ENCODE peak calls at places on chromosomes 1 and 21, in five cellular contexts. C is iPS DF 6.9, S is right lobe of liver, V is brain microvascular endothelial cell, I is AG04450. N is an unnamed sample.

GRCh38 chr1:4171480-4172450 is 271.7 kb upstream of the C1orf174 start:
- DNase-seq in C (no peak), S (no peak), V (no peak), I (no peak), N (peak; percentile 39)

GRCh38 chr1:82979593-82980230 is 1019.2 kb downstream of the TTLL7 start:
- DNase-seq in C (no peak), S (no peak), V (no peak), I (no peak), N (no peak)

GRCh38 chr1:147622731-147623130 is 47.6 kb downstream of the ACP6 start:
- DNase-seq in C (no peak), S (no peak), V (peak; percentile 14), I (no peak), N (no peak)

GRCh38 chr1:190169311-190170067 is 308.2 kb downstream of the BRINP3 start:
- DNase-seq in C (no peak), S (no peak), V (peak; percentile 39), I (peak; percentile 24), N (no peak)

GRCh38 chr1:117607471-117607870 is 1.6 kb downstream of the TENT5C start:
- DNase-seq in C (no peak), S (peak; percentile 53), V (no peak), I (no peak), N (no peak)

GRCh38 chr1:232979596-232979995 is 29.2 kb downstream of the NTPCR start:
- DNase-seq in C (no peak), S (no peak), V (no peak), I (no peak), N (no peak)

GRCh38 chr1:108583757-108584156 is 23.9 kb downstream of the EEIG2 start:
- DNase-seq in C (no peak), S (no peak), V (no peak), I (no peak), N (no peak)

GRCh38 chr21:41868062-41868710 is 11.0 kb downstream of the PRDM15 start:
- DNase-seq in C (no peak), S (no peak), V (no peak), I (no peak), N (no peak)

GRCh38 chr1:214019499-214019898 is 31.7 kb downstream of the PROX1 start:
- DNase-seq in C (no peak), S (no peak), V (no peak), I (no peak), N (no peak)

GRCh38 chr1:105492941-105493340 is 1563.5 kb upstream of the PRMT6 start:
- DNase-seq in C (no peak), S (no peak), V (peak; percentile 58), I (no peak), N (no peak)

GRCh38 chr1:228898582-228898992 is 163.3 kb downstream of the RHOU start:
- DNase-seq in C (no peak), S (no peak), V (no peak), I (no peak), N (no peak)

GRCh38 chr21:43268086-43268803 is 99.4 kb downstream of the CRYAA start:
- DNase-seq in C (no peak), S (no peak), V (no peak), I (no peak), N (peak; percentile 48)

GRCh38 chr1:201888282-201889033 is at the start of gene SHISA4:
- DNase-seq in C (no peak), S (peak; percentile 74), V (no peak), I (no peak), N (peak; percentile 91)

GRCh38 chr1:78171736-78172590 is 126.2 kb downstream of the GIPC2 start:
- DNase-seq in C (no peak), S (no peak), V (peak; percentile 71), I (no peak), N (no peak)

GRCh38 chr1:21552715-21553114 is 43.5 kb downstream of the ALPL start:
- DNase-seq in C (no peak), S (no peak), V (peak; percentile 94), I (peak; percentile 71), N (no peak)

GRCh38 chr1:207259391-207259790 is 62.1 kb upstream of the CD55 start:
- DNase-seq in C (peak; percentile 18), S (no peak), V (peak; percentile 38), I (no peak), N (no peak)

GRCh38 chr1:154442006-154442740 is 37.0 kb downstream of the IL6R start:
- DNase-seq in C (no peak), S (no peak), V (peak; percentile 55), I (no peak), N (no peak)

GRCh38 chr1:235073968-235074334 is 54.7 kb downstream of the TOMM20 start:
- DNase-seq in C (no peak), S (peak; percentile 52), V (no peak), I (no peak), N (peak; percentile 81)

GRCh38 chr21:39788383-39788782 is 43.4 kb downstream of the IGSF5 start:
- DNase-seq in C (peak; percentile 47), S (peak; percentile 69), V (peak; percentile 23), I (no peak), N (peak; percentile 89)

GRCh38 chr1:230215049-230215448 is 148.0 kb downstream of the GALNT2 start:
- DNase-seq in C (no peak), S (no peak), V (peak; percentile 56), I (no peak), N (no peak)

GRCh38 chr1:233113009-233113712 is 162.8 kb downstream of the NTPCR start:
- DNase-seq in C (peak; percentile 70), S (peak; percentile 46), V (peak; percentile 99), I (peak; percentile 98), N (peak; percentile 79)

GRCh38 chr1:227733751-227734545 is 1.2 kb downstream of the JMJD4 start:
- DNase-seq in C (no peak), S (no peak), V (no peak), I (no peak), N (no peak)

GRCh38 chr1:28129150-28129549 is 40.7 kb upstream of the EYA3 start:
- DNase-seq in C (no peak), S (no peak), V (peak; percentile 52), I (no peak), N (no peak)

GRCh38 chr1:211328084-211328694 is 1.6 kb downstream of the TRAF5 start:
- DNase-seq in C (no peak), S (no peak), V (no peak), I (no peak), N (no peak)
- H3K4me3 ChIP-seq in C (no peak overlapping the region), S (no peak overlapping the region), V (no peak overlapping the region), I (peak overlapping the region; percentile 80), N (peak overlapping the region; percentile 80)

DNA sequence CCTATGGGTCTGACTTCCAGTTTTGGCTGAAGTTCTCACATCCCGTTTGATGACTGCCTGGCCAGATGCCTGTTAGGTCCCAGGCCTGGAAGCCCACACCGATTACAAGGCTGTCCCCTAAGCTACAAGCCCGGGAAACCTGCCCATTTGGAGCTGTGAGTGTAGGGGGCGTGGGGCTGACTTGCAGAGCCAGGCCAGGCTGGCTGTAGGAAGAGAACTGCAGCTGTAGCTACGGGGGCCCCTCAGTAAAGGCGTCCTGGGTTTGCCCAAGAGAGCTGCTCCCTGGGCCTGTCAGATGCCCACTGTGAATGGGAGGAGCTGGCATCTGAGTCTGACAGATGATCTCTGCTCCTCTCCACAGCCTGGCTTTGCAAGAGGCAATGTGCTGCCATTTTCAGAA is 199.7 kb downstream of the CAMTA1 start:
- DNase-seq in C (no peak), S (no peak), V (no peak), I (no peak), N (no peak)
- H3K4me3 ChIP-seq in C (no peak overlapping the region), S (no peak overlapping the region), V (no peak overlapping the region), I (no peak overlapping the region), N (no peak overlapping the region)

DNA sequence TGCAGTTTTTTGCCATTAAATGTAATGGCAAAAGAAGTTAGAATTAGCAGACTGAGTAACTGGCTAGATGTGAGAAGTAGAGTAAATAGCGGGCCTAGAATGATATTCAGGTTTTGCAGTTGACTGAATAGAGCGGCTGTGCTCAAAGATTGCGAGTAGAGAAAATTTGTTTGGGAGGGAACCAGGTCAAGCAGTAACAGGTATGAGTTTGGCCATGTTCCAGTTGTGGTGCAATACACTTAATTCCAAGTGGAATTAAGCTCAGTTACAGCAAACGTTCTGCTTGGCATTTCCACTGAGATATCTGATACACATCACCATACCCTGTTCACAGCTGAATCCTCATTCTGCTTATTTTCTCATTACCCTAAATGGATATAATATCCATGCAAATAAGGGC is 1382.9 kb downstream of the MRPL39 start:
- DNase-seq in C (no peak), S (no peak), V (no peak), I (no peak), N (no peak)
- H3K4me3 ChIP-seq in C (no peak overlapping the region), S (no peak overlapping the region), V (no peak overlapping the region), I (no peak overlapping the region), N (no peak overlapping the region)

GRCh38 chr21:45970674-45971486 is 10.7 kb upstream of the COL6A1 start:
- DNase-seq in C (no peak), S (peak; percentile 57), V (no peak), I (no peak), N (peak; percentile 75)

GRCh38 chr21:45973475-45974072 is 8.0 kb upstream of the COL6A1 start:
- DNase-seq in C (no peak), S (peak; percentile 79), V (peak; percentile 81), I (no peak), N (peak; percentile 78)

GRCh38 chr21:45972716-45973474 is 8.7 kb upstream of the COL6A1 start:
- DNase-seq in C (no peak), S (peak; percentile 33), V (peak; percentile 70), I (peak; percentile 88), N (peak; percentile 68)

GRCh38 chr21:45971487-45972352 is 9.8 kb upstream of the COL6A1 start:
- DNase-seq in C (no peak), S (no peak), V (no peak), I (peak; percentile 70), N (peak; percentile 64)

GRCh38 chr21:45972353-45972715 is 9.2 kb upstream of the COL6A1 start:
- DNase-seq in C (no peak), S (no peak), V (no peak), I (no peak), N (peak; percentile 66)
- H3K4me3 ChIP-seq in C (no peak overlapping the region), S (no peak overlapping the region), V (no peak overlapping the region), I (peak overlapping the region; percentile 25), N (peak overlapping the region; percentile 58)

DNA sequence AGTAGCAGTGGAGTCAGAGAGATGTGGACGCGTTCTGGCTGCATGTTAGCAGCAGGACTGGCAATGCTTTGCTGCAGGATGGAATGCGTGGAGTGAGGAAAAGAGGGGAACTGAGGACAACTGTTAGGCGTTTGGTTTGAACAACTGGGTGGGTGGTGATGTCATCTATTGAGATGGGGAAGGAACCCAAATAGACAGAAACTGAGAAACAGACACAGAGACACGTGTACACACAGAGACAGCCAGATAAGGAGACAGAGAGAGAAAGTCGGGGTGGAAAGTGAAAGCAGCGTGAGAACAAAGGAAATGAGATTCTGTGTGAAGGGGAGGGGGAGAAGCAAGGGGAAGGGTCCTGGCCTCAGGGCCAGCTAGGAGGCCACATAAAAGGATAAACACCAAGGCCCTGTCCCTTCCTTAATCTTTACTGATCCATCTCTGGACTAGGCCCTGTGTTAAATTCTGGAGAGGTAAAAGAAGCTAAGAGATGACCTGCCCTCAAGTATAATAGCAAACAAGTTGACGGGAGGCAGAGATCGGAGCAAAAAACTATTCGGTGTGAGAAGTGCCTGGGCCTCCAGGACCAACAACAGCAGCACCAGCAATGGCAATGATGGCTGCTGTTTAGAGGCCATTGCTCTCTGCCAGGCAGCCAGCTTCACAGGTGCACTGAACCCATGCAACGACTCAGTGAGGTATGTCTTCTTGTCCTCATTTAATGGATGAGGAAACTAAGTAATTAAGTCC is 31.6 kb downstream of the VWA5B1 start:
- DNase-seq in C (no peak), S (no peak), V (peak; percentile 15), I (no peak), N (peak; percentile 8)
- H3K4me3 ChIP-seq in C (no peak overlapping the region), S (no peak overlapping the region), V (no peak overlapping the region), I (no peak overlapping the region), N (no peak overlapping the region)